ENCODE peak calls at places on chromosome 19, in six cellular contexts. F, T, X, M, L and U are unnamed samples.

GRCh38 chr19:35069706-35070105 is 28.2 kb downstream of the HPN start:
- DNase-seq in L (no peak), M (no peak), X (no peak), F (no peak), T (no peak), U (no peak)

GRCh38 chr19:38543807-38544568 is 73.8 kb downstream of the MAP4K1 start:
- DNase-seq in X (peak; percentile 77), F (peak; percentile 32), L (no peak), M (peak; percentile 88), T (peak; percentile 37), U (peak; percentile 79)

GRCh38 chr19:3516675-3517207 is 10.6 kb downstream of the FZR1 start:
- DNase-seq in F (no peak), X (no peak), M (no peak), L (peak; percentile 42), T (no peak), U (no peak)

GRCh38 chr19:51002542-51003311 is 1.3 kb upstream of the KLK8 start:
- DNase-seq in T (no peak), X (no peak), F (no peak), L (no peak), M (peak; percentile 82), U (no peak)

GRCh38 chr19:13143135-13143534 is 7.0 kb downstream of the STX10 start:
- DNase-seq in F (no peak), T (no peak), L (no peak), M (no peak), X (peak; percentile 69), U (no peak)

GRCh38 chr19:47305309-47305751 is 4.3 kb upstream of the C5AR1 start:
- DNase-seq in F (peak; percentile 86), T (no peak), M (peak; percentile 81), X (peak; percentile 83), L (peak; percentile 51), U (peak; percentile 61)

GRCh38 chr19:39907213-39907612 is 27.2 kb downstream of the FCGBP start:
- DNase-seq in X (no peak), T (no peak), M (no peak), F (no peak), L (no peak), U (no peak)

GRCh38 chr19:9968820-9969687 is 32.7 kb upstream of the OLFM2 start:
- DNase-seq in M (no peak), T (no peak), F (no peak), L (no peak), X (no peak), U (no peak)

GRCh38 chr19:11033251-11033650 is 56.0 kb upstream of the LDLR start:
- DNase-seq in F (no peak), X (no peak), L (no peak), T (no peak), M (no peak), U (no peak)

GRCh38 chr19:56253737-56254136 is 18.8 kb upstream of the EDDM13 start:
- DNase-seq in L (no peak), M (peak; percentile 73), F (peak; percentile 17), X (peak; percentile 82), T (peak; percentile 19), U (peak; percentile 35)

GRCh38 chr19:39177110-39177699 is 19.6 kb upstream of the NCCRP1 start:
- DNase-seq in T (no peak), L (no peak), M (no peak), X (no peak), F (no peak), U (no peak)

GRCh38 chr19:50322234-50322633 is 6.9 kb downstream of the KCNC3 start:
- DNase-seq in X (no peak), M (no peak), T (no peak), F (no peak), L (no peak), U (no peak)

GRCh38 chr19:18769989-18770528 is 21.0 kb downstream of the COMP start:
- DNase-seq in T (no peak), F (no peak), X (no peak), L (no peak), M (no peak), U (no peak)

GRCh38 chr19:17248011-17248776 is 2.5 kb upstream of the NR2F6 start:
- DNase-seq in X (no peak), M (no peak), T (no peak), F (no peak), L (no peak), U (no peak)

GRCh38 chr19:44845286-44845611 is 848 bp upstream of the NECTIN2 start:
- DNase-seq in M (no peak), L (no peak), T (no peak), X (no peak), F (no peak), U (no peak)

GRCh38 chr19:46616631-46617322 is 8.1 kb downstream of the PTGIR start:
- DNase-seq in T (no peak), M (peak; percentile 50), X (peak; percentile 82), L (no peak), F (peak; percentile 32), U (no peak)

GRCh38 chr19:52170863-52171320 is 529 bp downstream of the ZNF836 start:
- DNase-seq in T (no peak), X (no peak), L (no peak), M (no peak), F (no peak), U (no peak)

GRCh38 chr19:18839465-18840287 is 7.9 kb downstream of the UPF1 start:
- DNase-seq in F (no peak), L (no peak), T (no peak), X (no peak), M (no peak), U (no peak)

GRCh38 chr19:6076675-6077463 is 33.4 kb downstream of the RFX2 start:
- DNase-seq in X (peak; percentile 87), F (peak; percentile 93), L (no peak), M (no peak), T (no peak), U (peak; percentile 90)

GRCh38 chr19:51359294-51359693 is 6.9 kb downstream of the ETFB start:
- DNase-seq in L (no peak), X (peak; percentile 86), F (peak; percentile 80), T (no peak), M (no peak), U (peak; percentile 89)

GRCh38 chr19:3618144-3618810 is 8.3 kb downstream of the CACTIN start:
- DNase-seq in M (peak; percentile 54), L (peak; percentile 33), F (no peak), T (no peak), X (peak; percentile 56), U (peak; percentile 41)

GRCh38 chr19:32901504-32902161 is 32.1 kb upstream of the SLC7A9 start:
- DNase-seq in M (no peak), T (no peak), L (no peak), F (no peak), X (no peak), U (no peak)

GRCh38 chr19:40165362-40165937 is 25.8 kb upstream of the MAP3K10 start:
- DNase-seq in L (peak; percentile 51), F (peak; percentile 10), M (peak; percentile 73), T (no peak), X (peak; percentile 49), U (peak; percentile 15)